ENCODE peak calls at places on chromosome 4, in five cellular contexts. X is fibroblast of mammary gland, L is BJ, Y is heart right ventricle, N is cardiac fibroblast. P is an unnamed sample.
A peak's percentile ranks its signal among the peaks of the same experiment; 100 is the strongest.

GRCh38 chr4:141713185-141713584 is 76.8 kb downstream of the IL15 start:
- DNase-seq in X (peak; percentile 6), L (no peak), Y (no peak), N (no peak), P (peak; percentile 1)

GRCh38 chr4:48483006-48483776 is at the start of gene SLC10A4:
- DNase-seq in X (no peak), L (no peak), Y (no peak), N (no peak), P (no peak)

GRCh38 chr4:159516556-159516955 is 413.7 kb downstream of the RAPGEF2 start:
- DNase-seq in X (peak; percentile 65), L (peak; percentile 2), Y (no peak), N (peak; percentile 30), P (peak; percentile 60)

GRCh38 chr4:95715830-95716229 is 124.1 kb upstream of the PDHA2 start:
- DNase-seq in X (no peak), L (no peak), Y (no peak), N (no peak), P (no peak)

GRCh38 chr4:184358521-184359232 is 115.7 kb downstream of the IRF2 start:
- DNase-seq in X (no peak), L (no peak), Y (no peak), N (no peak), P (no peak)

GRCh38 chr4:121283319-121283718 is 97.5 kb downstream of the QRFPR start:
- DNase-seq in X (no peak), L (no peak), Y (no peak), N (no peak), P (no peak)

GRCh38 chr4:17168571-17168970 is 270.1 kb upstream of the LDB2 start:
- DNase-seq in X (peak; percentile 87), L (peak; percentile 17), Y (no peak), N (peak; percentile 90), P (peak; percentile 90)

GRCh38 chr4:2339458-2340271 is 77.8 kb upstream of the MXD4 start:
- DNase-seq in X (no peak), L (no peak), Y (no peak), N (no peak), P (no peak)

GRCh38 chr4:121147923-121148443 is 16.1 kb downstream of the TNIP3 start:
- DNase-seq in X (peak; percentile 70), L (peak; percentile 67), Y (no peak), N (no peak), P (peak; percentile 26)

GRCh38 chr4:13178621-13179020 is 305.5 kb downstream of the RAB28 start:
- DNase-seq in X (no peak), L (no peak), Y (no peak), N (no peak), P (no peak)

GRCh38 chr4:138573246-138573645 is 331.1 kb upstream of the SLC7A11 start:
- DNase-seq in X (peak; percentile 15), L (no peak), Y (no peak), N (no peak), P (peak; percentile 37)

GRCh38 chr4:74944354-74944793 is 11.5 kb downstream of the PARM1 start:
- DNase-seq in X (no peak), L (no peak), Y (no peak), N (no peak), P (no peak)

GRCh38 chr4:125115941-125116340 is 198.8 kb upstream of the FAT4 start:
- DNase-seq in X (peak; percentile 70), L (no peak), Y (no peak), N (no peak), P (peak; percentile 58)

GRCh38 chr4:141713771-141714445 is 77.5 kb downstream of the IL15 start:
- DNase-seq in X (peak; percentile 53), L (no peak), Y (no peak), N (peak; percentile 18), P (peak; percentile 55)

GRCh38 chr4:161762796-161763195 is 401.0 kb downstream of the FSTL5 start:
- DNase-seq in X (peak; percentile 22), L (peak; percentile 15), Y (no peak), N (peak; percentile 40), P (no peak)

GRCh38 chr4:40837094-40837870 is 87.5 kb downstream of the NSUN7 start:
- DNase-seq in X (no peak), L (no peak), Y (peak; percentile 25), N (no peak), P (no peak)

GRCh38 chr4:51885371-51885770 is 42.4 kb downstream of the DCUN1D4 start:
- DNase-seq in X (peak; percentile 28), L (no peak), Y (no peak), N (peak; percentile 32), P (peak; percentile 36)
- TF ChIP-seq CTCF in X (peak; percentile 41), L (peak; percentile 47), Y (peak; percentile 44), N (peak; percentile 54), P (peak; percentile 48)

GRCh38 chr4:167838686-167839085 is 253.7 kb upstream of the ANXA10 start:
- DNase-seq in X (no peak), L (no peak), Y (no peak), N (no peak), P (no peak)
- H3K4me3 ChIP-seq in X (no peak overlapping the region), L (no peak overlapping the region), Y (no peak overlapping the region), N (no peak overlapping the region), P (no peak overlapping the region)

DNA sequence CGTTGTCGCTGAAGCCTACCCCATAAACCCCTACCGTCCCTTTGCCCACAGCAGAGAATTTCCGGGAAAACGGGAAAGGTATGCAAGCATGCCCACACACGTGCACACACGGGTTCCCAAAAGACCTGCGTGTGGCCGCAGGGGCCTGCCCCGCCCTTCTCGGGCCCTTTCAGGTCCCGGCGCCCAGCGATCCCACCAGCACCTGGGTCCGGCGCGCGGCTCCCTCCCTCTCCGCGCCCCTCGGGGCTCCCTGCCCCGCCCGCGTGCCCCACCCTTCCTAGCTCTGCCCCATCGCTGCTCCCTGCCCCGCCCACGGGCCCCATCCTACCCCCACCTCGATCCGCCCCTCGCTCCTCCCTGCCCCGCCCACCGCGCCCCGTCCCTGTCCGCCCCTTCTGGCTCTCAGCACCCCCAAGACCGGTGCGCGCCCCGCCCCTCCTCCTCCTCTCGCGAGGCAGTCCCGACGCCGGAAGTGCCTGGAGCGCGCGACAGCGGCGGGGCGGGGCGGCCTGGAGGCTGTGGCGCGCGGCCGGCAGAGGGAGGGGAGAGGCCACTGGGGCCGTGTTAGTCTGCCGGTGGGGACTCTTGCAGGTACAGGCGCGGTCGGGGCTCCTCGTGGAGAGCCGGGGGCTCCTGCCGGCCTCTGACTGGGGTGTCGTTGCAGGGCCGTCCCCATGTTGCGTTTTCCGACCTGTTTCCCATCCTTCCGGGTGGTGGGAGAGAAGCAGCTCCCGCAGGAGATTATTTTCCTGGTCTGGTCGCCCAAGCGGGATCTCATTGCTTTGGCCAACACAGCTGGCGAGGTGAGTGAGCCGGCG is at the start of gene ANAPC4:
- DNase-seq in X (peak; percentile 88), L (peak; percentile 45), Y (peak; percentile 98), N (peak; percentile 95), P (peak; percentile 84)
- TF ChIP-seq CTCF in X (no peak), L (no peak), Y (peak; percentile 27), N (no peak), P (no peak)

GRCh38 chr4:51845055-51845426 is 2.1 kb downstream of the DCUN1D4 start:
- DNase-seq in X (no peak), L (no peak), Y (no peak), N (no peak), P (no peak)
- H3K4me3 ChIP-seq in X (peak overlapping the region; percentile 83), L (peak overlapping the region; percentile 93), Y (peak overlapping the region; percentile 97), N (peak overlapping the region; percentile 79), P (peak overlapping the region; percentile 83)

GRCh38 chr4:76199664-76200211 is 13.9 kb downstream of the SCARB2 start:
- DNase-seq in X (no peak), L (no peak), Y (no peak), N (peak; percentile 51), P (no peak)
- TF ChIP-seq CTCF in X (no peak), L (no peak), Y (peak; percentile 23), N (peak; percentile 6), P (no peak)